ENCODE peak calls at places on chromosomes 5 and 9, in seven cellular contexts. One of them, this sample, is unnamed.

GRCh38 chr5:110663525-110663924 is 62.9 kb downstream of the TMEM232 start:
- DNase-seq in esophagus muscularis mucosa: no peak
- DNase-seq in tibial nerve: no peak
- DNase-seq in A549: no peak
- DNase-seq in heart left ventricle: no peak
- DNase-seq in upper lobe of left lung: no peak
- DNase-seq in HCT116: no peak
- DNase-seq in this sample: no peak

GRCh38 chr5:98314262-98314661 is 459.2 kb upstream of the RGMB start:
- DNase-seq in esophagus muscularis mucosa: no peak
- DNase-seq in tibial nerve: no peak
- DNase-seq in A549: no peak
- DNase-seq in heart left ventricle: no peak
- DNase-seq in upper lobe of left lung: no peak
- DNase-seq in HCT116: no peak
- DNase-seq in this sample: no peak

GRCh38 chr5:30747412-30747811 is 446.1 kb upstream of the CDH6 start:
- DNase-seq in esophagus muscularis mucosa: no peak
- DNase-seq in tibial nerve: no peak
- DNase-seq in A549: no peak
- DNase-seq in heart left ventricle: no peak
- DNase-seq in upper lobe of left lung: no peak
- DNase-seq in HCT116: no peak
- DNase-seq in this sample: no peak

GRCh38 chr5:150618588-150619281 is 21.7 kb upstream of the SYNPO start:
- DNase-seq in esophagus muscularis mucosa: no peak
- DNase-seq in tibial nerve: no peak
- DNase-seq in A549: no peak
- DNase-seq in heart left ventricle: peak
- DNase-seq in upper lobe of left lung: peak
- DNase-seq in HCT116: no peak
- DNase-seq in this sample: no peak

GRCh38 chr9:16207161-16207560 is 654.3 kb downstream of the CCDC171 start:
- DNase-seq in esophagus muscularis mucosa: no peak
- DNase-seq in tibial nerve: peak
- DNase-seq in A549: no peak
- DNase-seq in heart left ventricle: peak
- DNase-seq in upper lobe of left lung: peak
- DNase-seq in HCT116: no peak
- DNase-seq in this sample: no peak

GRCh38 chr5:143913008-143913752 is 101.2 kb downstream of the HMHB1 start:
- DNase-seq in esophagus muscularis mucosa: no peak
- DNase-seq in tibial nerve: no peak
- DNase-seq in A549: peak
- DNase-seq in heart left ventricle: no peak
- DNase-seq in upper lobe of left lung: no peak
- DNase-seq in HCT116: no peak
- DNase-seq in this sample: no peak

GRCh38 chr5:87268970-87269377 is 1.3 kb downstream of the RASA1 start:
- DNase-seq in esophagus muscularis mucosa: no peak
- DNase-seq in tibial nerve: no peak
- DNase-seq in A549: no peak
- DNase-seq in heart left ventricle: no peak
- DNase-seq in upper lobe of left lung: no peak
- DNase-seq in HCT116: no peak
- DNase-seq in this sample: no peak

GRCh38 chr9:110047955-110048472 is 159.9 kb downstream of the C9orf152 start:
- DNase-seq in esophagus muscularis mucosa: no peak
- DNase-seq in tibial nerve: no peak
- DNase-seq in A549: no peak
- DNase-seq in heart left ventricle: no peak
- DNase-seq in upper lobe of left lung: peak
- DNase-seq in HCT116: no peak
- DNase-seq in this sample: no peak

GRCh38 chr5:148910686-148911361 is 84.4 kb downstream of the ADRB2 start:
- DNase-seq in esophagus muscularis mucosa: no peak
- DNase-seq in tibial nerve: peak
- DNase-seq in A549: no peak
- DNase-seq in heart left ventricle: no peak
- DNase-seq in upper lobe of left lung: peak
- DNase-seq in HCT116: peak
- DNase-seq in this sample: no peak

GRCh38 chr5:158746979-158747378 is 352.7 kb downstream of the EBF1 start:
- DNase-seq in esophagus muscularis mucosa: no peak
- DNase-seq in tibial nerve: no peak
- DNase-seq in A549: no peak
- DNase-seq in heart left ventricle: no peak
- DNase-seq in upper lobe of left lung: no peak
- DNase-seq in HCT116: no peak
- DNase-seq in this sample: no peak

GRCh38 chr5:83473344-83474169 is 2.0 kb downstream of the VCAN start:
- DNase-seq in esophagus muscularis mucosa: peak
- DNase-seq in tibial nerve: peak
- DNase-seq in A549: peak
- DNase-seq in heart left ventricle: peak
- DNase-seq in upper lobe of left lung: peak
- DNase-seq in HCT116: peak
- DNase-seq in this sample: peak

GRCh38 chr5:162096448-162096847 is 28.9 kb downstream of the GABRG2 start:
- DNase-seq in esophagus muscularis mucosa: no peak
- DNase-seq in tibial nerve: no peak
- DNase-seq in A549: no peak
- DNase-seq in heart left ventricle: no peak
- DNase-seq in upper lobe of left lung: no peak
- DNase-seq in HCT116: no peak
- DNase-seq in this sample: no peak

GRCh38 chr5:10578869-10579268 is 15.0 kb downstream of the ANKRD33B start:
- DNase-seq in esophagus muscularis mucosa: no peak
- DNase-seq in tibial nerve: no peak
- DNase-seq in A549: no peak
- DNase-seq in heart left ventricle: no peak
- DNase-seq in upper lobe of left lung: no peak
- DNase-seq in HCT116: no peak
- DNase-seq in this sample: no peak

GRCh38 chr9:112002847-112003457 is 106.3 kb downstream of the UGCG start:
- DNase-seq in esophagus muscularis mucosa: no peak
- DNase-seq in tibial nerve: no peak
- DNase-seq in A549: no peak
- DNase-seq in heart left ventricle: no peak
- DNase-seq in upper lobe of left lung: no peak
- DNase-seq in HCT116: no peak
- DNase-seq in this sample: no peak

GRCh38 chr5:123035950-123036390 is 555 bp downstream of the PPIC start:
- DNase-seq in esophagus muscularis mucosa: no peak
- DNase-seq in tibial nerve: no peak
- DNase-seq in A549: peak
- DNase-seq in heart left ventricle: peak
- DNase-seq in upper lobe of left lung: peak
- DNase-seq in HCT116: peak
- DNase-seq in this sample: peak

GRCh38 chr9:133945314-133945975 is 46.7 kb downstream of the VAV2 start:
- DNase-seq in esophagus muscularis mucosa: no peak
- DNase-seq in tibial nerve: no peak
- DNase-seq in A549: no peak
- DNase-seq in heart left ventricle: no peak
- DNase-seq in upper lobe of left lung: peak
- DNase-seq in HCT116: no peak
- DNase-seq in this sample: no peak
- TF ChIP-seq POLR2A in esophagus muscularis mucosa: no peak
- TF ChIP-seq POLR2A in tibial nerve: no peak
- TF ChIP-seq POLR2A in A549: no peak
- TF ChIP-seq POLR2A in heart left ventricle: no peak
- TF ChIP-seq POLR2A in upper lobe of left lung: no peak
- TF ChIP-seq POLR2A in HCT116: no peak
- TF ChIP-seq POLR2A in this sample: no peak

GRCh38 chr9:83219154-83219923 is 156.4 kb upstream of the RASEF start:
- DNase-seq in esophagus muscularis mucosa: no peak
- DNase-seq in tibial nerve: peak
- DNase-seq in A549: peak
- DNase-seq in heart left ventricle: peak
- DNase-seq in upper lobe of left lung: peak
- DNase-seq in HCT116: peak
- DNase-seq in this sample: peak
- H3K27ac ChIP-seq in esophagus muscularis mucosa: peak
- H3K27ac ChIP-seq in tibial nerve: peak
- H3K27ac ChIP-seq in A549: peak
- H3K27ac ChIP-seq in heart left ventricle: peak
- H3K27ac ChIP-seq in upper lobe of left lung: peak
- H3K27ac ChIP-seq in HCT116: no peak
- H3K27ac ChIP-seq in this sample: peak

GRCh38 chr9:70413427-70413797 is 1.0 kb downstream of the KLF9 start:
- DNase-seq in esophagus muscularis mucosa: no peak
- DNase-seq in tibial nerve: no peak
- DNase-seq in A549: no peak
- DNase-seq in heart left ventricle: peak
- DNase-seq in upper lobe of left lung: peak
- DNase-seq in HCT116: no peak
- DNase-seq in this sample: no peak
- H3K4me3 ChIP-seq in esophagus muscularis mucosa: peak
- H3K4me3 ChIP-seq in tibial nerve: peak
- H3K4me3 ChIP-seq in A549: peak
- H3K4me3 ChIP-seq in heart left ventricle: peak
- H3K4me3 ChIP-seq in upper lobe of left lung: peak
- H3K4me3 ChIP-seq in HCT116: peak
- H3K4me3 ChIP-seq in this sample: peak

DNA sequence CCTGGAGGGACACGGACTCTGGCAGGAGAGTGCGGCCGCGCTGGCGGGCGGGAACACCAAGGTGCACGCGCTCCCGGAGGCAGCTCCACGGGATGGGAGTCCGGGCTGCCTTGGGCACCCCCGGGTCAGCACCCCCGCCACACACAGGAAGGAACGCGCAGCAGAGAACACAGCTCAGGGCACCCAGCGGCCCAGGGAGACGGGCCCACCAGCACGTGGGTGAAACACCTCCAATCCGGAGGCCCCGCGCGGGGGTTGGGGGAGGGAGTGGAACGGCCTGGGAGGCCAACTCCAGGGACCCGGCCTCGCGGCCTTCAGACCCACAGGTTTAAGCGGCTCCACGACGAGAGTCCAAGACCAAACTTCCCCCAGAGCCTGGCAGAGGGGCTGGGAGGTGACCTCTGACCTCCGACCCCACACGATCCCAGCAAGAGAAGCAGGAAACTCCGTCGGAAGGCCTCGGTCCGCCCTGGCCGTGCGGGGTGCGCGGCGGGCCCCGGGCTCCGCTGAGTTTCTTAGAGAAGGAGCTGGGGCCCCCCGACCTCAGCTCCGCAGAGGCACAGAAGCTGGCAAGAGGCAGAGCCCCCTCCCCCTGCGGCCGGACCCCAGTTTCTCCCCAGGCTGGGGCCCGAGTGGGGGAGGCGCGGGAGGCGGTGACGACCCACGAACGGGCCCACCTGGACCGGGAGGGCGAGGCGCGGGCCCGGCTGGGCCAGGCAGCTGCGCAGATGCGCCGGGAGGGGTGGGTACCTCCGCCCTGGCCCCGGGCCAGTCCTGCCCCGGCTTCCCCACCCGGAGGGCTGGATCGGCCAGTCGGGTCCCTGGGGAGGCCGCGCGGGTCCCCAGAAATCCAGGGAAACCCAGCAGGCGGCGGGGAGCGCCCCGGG is 851 bp downstream of the NACC2 start:
- DNase-seq in esophagus muscularis mucosa: peak
- DNase-seq in tibial nerve: peak
- DNase-seq in A549: peak
- DNase-seq in heart left ventricle: peak
- DNase-seq in upper lobe of left lung: peak
- DNase-seq in HCT116: peak
- DNase-seq in this sample: peak
- TF ChIP-seq POLR2A in esophagus muscularis mucosa: peak
- TF ChIP-seq POLR2A in tibial nerve: peak
- TF ChIP-seq POLR2A in A549: no peak
- TF ChIP-seq POLR2A in heart left ventricle: no peak
- TF ChIP-seq POLR2A in upper lobe of left lung: peak
- TF ChIP-seq POLR2A in HCT116: no peak
- TF ChIP-seq POLR2A in this sample: no peak

DNA sequence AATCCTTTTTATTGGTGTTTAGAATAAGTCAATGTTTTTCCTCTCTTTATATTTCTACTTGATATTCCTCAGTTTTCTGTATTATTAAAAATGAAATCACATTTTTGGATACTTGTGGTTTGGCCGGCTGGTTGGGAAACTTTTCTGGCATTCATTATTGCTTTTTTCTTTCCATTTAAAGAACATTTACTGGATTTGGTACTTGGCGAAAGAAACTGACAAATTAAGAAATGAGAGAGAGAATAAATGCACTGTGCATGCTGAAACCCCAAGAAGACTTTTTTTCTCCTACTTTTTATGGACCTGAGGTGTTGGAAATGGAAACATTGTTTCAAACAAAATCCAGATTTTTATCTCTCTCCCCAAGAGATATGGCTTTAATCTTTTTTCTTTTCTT is 128.3 kb downstream of the SNX18 start:
- DNase-seq in esophagus muscularis mucosa: no peak
- DNase-seq in tibial nerve: no peak
- DNase-seq in A549: no peak
- DNase-seq in heart left ventricle: no peak
- DNase-seq in upper lobe of left lung: no peak
- DNase-seq in HCT116: no peak
- DNase-seq in this sample: no peak
- H3K27ac ChIP-seq in esophagus muscularis mucosa: peak
- H3K27ac ChIP-seq in tibial nerve: peak
- H3K27ac ChIP-seq in A549: no peak
- H3K27ac ChIP-seq in heart left ventricle: peak
- H3K27ac ChIP-seq in upper lobe of left lung: peak
- H3K27ac ChIP-seq in HCT116: no peak
- H3K27ac ChIP-seq in this sample: no peak

GRCh38 chr9:105835721-105836120 is 141.4 kb downstream of the TMEM38B start:
- DNase-seq in esophagus muscularis mucosa: peak
- DNase-seq in tibial nerve: no peak
- DNase-seq in A549: no peak
- DNase-seq in heart left ventricle: no peak
- DNase-seq in upper lobe of left lung: peak
- DNase-seq in HCT116: no peak
- DNase-seq in this sample: no peak

GRCh38 chr9:105837261-105837660 is 142.9 kb downstream of the TMEM38B start:
- DNase-seq in esophagus muscularis mucosa: no peak
- DNase-seq in tibial nerve: no peak
- DNase-seq in A549: no peak
- DNase-seq in heart left ventricle: no peak
- DNase-seq in upper lobe of left lung: no peak
- DNase-seq in HCT116: no peak
- DNase-seq in this sample: no peak

GRCh38 chr9:105832311-105832710 is 138.0 kb downstream of the TMEM38B start:
- DNase-seq in esophagus muscularis mucosa: no peak
- DNase-seq in tibial nerve: no peak
- DNase-seq in A549: no peak
- DNase-seq in heart left ventricle: no peak
- DNase-seq in upper lobe of left lung: no peak
- DNase-seq in HCT116: no peak
- DNase-seq in this sample: no peak

GRCh38 chr9:105834404-105834803 is 140.1 kb downstream of the TMEM38B start:
- DNase-seq in esophagus muscularis mucosa: peak
- DNase-seq in tibial nerve: no peak
- DNase-seq in A549: no peak
- DNase-seq in heart left ventricle: no peak
- DNase-seq in upper lobe of left lung: no peak
- DNase-seq in HCT116: no peak
- DNase-seq in this sample: no peak

GRCh38 chr9:105833271-105833975 is 139.1 kb downstream of the TMEM38B start:
- DNase-seq in esophagus muscularis mucosa: no peak
- DNase-seq in tibial nerve: no peak
- DNase-seq in A549: no peak
- DNase-seq in heart left ventricle: no peak
- DNase-seq in upper lobe of left lung: no peak
- DNase-seq in HCT116: no peak
- DNase-seq in this sample: no peak
- H3K4me3 ChIP-seq in esophagus muscularis mucosa: no peak
- H3K4me3 ChIP-seq in tibial nerve: no peak
- H3K4me3 ChIP-seq in A549: no peak
- H3K4me3 ChIP-seq in heart left ventricle: no peak
- H3K4me3 ChIP-seq in upper lobe of left lung: no peak
- H3K4me3 ChIP-seq in HCT116: no peak
- H3K4me3 ChIP-seq in this sample: no peak

This sample was measured in prostate gland.